ENCODE peak calls at places on chromosomes 6 and 20, in eight cellular contexts. K is OCI-LY7; Z is activated CD8-positive, alpha-beta T cell treated with anti-CD3 and anti-CD28 coated beads for 36 hours; P is choroid plexus epithelial cell; T is GM10248; M is H9; D is prostate gland; V is NB4. N is an unnamed sample.

GRCh38 chr20:462199-462991 is at the start of gene TBC1D20:
- DNase-seq in V (peak), T (peak), P (peak), M (peak), Z (peak), D (peak), K (peak), N (peak)

GRCh38 chr6:169959129-169960002 is 207.9 kb downstream of the ERMARD start:
- DNase-seq in P (no peak), V (peak), K (peak), T (no peak), M (peak), Z (peak), D (peak), N (peak)

GRCh38 chr6:97097068-97098047 is 172.8 kb downstream of the KLHL32 start:
- DNase-seq in Z (no peak), V (no peak), T (no peak), P (no peak), M (no peak), K (no peak), D (no peak), N (no peak)

GRCh38 chr6:77178821-77179220 is 284.5 kb downstream of the HTR1B start:
- DNase-seq in Z (no peak), V (no peak), D (no peak), K (no peak), P (peak), M (no peak), T (no peak), N (no peak)

GRCh38 chr6:160955508-160956295 is 35.9 kb upstream of the MAP3K4 start:
- DNase-seq in M (no peak), Z (no peak), K (no peak), V (no peak), D (no peak), P (no peak), T (no peak), N (no peak)

GRCh38 chr20:11375368-11375767 is 542.3 kb upstream of the BTBD3 start:
- DNase-seq in V (no peak), P (no peak), D (no peak), M (no peak), Z (no peak), T (no peak), K (no peak), N (no peak)

GRCh38 chr6:5308066-5308465 is 46.8 kb downstream of the FARS2 start:
- DNase-seq in P (no peak), Z (no peak), D (no peak), V (no peak), M (no peak), K (no peak), T (no peak), N (no peak)

GRCh38 chr6:101883398-101883975 is 490.0 kb downstream of the GRIK2 start:
- DNase-seq in Z (no peak), T (no peak), D (no peak), V (no peak), K (no peak), P (peak), M (no peak), N (no peak)

GRCh38 chr6:123841067-123841896 is 37.6 kb downstream of the NKAIN2 start:
- DNase-seq in M (no peak), P (no peak), D (no peak), V (no peak), K (no peak), Z (no peak), T (no peak), N (no peak)

GRCh38 chr20:51014797-51015722 is 7.8 kb downstream of the KCNG1 start:
- DNase-seq in M (peak), P (peak), V (peak), D (peak), Z (peak), T (peak), K (peak), N (peak)

DNA sequence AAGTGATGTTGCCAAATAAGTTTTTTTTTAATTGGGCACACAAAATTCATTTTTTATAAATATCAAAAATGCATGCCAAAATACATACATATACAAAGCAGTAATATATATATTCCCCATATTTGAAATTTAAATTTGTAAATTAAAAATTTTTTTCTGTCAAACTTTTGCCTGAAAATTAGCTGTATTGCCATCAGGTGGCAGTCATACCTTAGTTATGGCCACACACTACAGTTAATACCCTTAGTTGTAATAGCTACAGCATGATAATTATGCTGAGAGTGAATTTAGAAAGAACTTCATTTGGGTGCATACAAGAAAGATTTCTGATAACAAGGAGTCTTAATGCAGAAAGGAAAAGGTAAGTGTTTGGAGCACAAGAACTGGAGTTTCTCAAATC is 46.2 kb upstream of the SDHAF4 start:
- DNase-seq in D (no peak), T (peak), P (peak), M (no peak), K (peak), Z (no peak), V (peak), N (peak)
- TF ChIP-seq CTCF in D (no peak), T (peak), P (peak), M (peak), K (peak), Z (no peak), V (peak), N (no peak)

GRCh38 chr6:1933292-1933691 is 312.1 kb downstream of the GMDS start:
- DNase-seq in T (no peak), V (no peak), D (no peak), M (no peak), P (no peak), Z (no peak), K (no peak), N (no peak)
- TF ChIP-seq CTCF in T (no peak), V (no peak), D (no peak), M (peak), P (no peak), Z (no peak), K (no peak), N (no peak)

GRCh38 chr20:34706022-34706875 is 2.1 kb downstream of the TP53INP2 start:
- DNase-seq in Z (no peak), K (no peak), D (no peak), M (no peak), V (no peak), T (no peak), P (no peak), N (no peak)

GRCh38 chr20:34705008-34705382 is 851 bp downstream of the TP53INP2 start:
- DNase-seq in P (no peak), V (no peak), M (no peak), K (peak), Z (no peak), D (no peak), T (no peak), N (no peak)

GRCh38 chr20:34706912-34707784 is 3.0 kb downstream of the TP53INP2 start:
- DNase-seq in Z (no peak), D (no peak), K (no peak), P (no peak), T (no peak), M (no peak), V (no peak), N (no peak)

GRCh38 chr20:34704177-34705007 is at the start of gene TP53INP2:
- DNase-seq in K (peak), D (peak), T (peak), P (peak), Z (peak), M (peak), V (peak), N (peak)

DNA sequence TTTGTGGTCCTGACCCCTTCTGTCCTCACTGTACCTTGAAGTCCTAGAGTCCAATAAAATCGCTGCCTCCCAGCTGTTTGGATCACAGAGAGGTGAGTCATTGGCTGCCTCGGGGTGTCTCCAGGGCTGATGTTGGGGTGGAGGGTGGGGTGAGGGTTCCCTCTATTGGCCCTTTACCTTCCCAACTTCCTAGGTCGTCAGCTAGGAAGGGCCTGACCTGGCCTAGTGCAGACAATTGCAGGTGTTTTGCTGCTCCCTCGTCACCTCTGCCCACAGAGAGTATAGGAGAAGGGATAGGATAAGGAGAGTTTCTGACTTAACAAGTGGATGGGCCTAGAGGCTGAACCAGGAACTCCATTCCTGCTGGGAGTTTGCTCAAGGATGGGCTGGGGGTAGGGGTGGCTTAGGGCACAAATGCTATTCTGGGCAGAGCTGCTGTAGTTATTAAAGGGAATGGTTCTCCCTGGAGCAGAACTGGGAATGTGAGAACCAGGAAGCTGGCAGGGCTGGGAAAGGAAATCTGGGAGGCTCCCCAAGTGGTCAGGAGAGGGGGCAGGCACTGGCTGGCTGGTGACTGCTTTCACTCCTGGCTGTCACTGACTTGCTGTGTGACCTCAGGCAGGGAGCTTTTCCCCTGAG is 1.4 kb downstream of the TP53INP2 start:
- DNase-seq in K (no peak), P (peak), V (peak), T (no peak), M (peak), Z (peak), D (peak), N (peak)
- TF ChIP-seq CTCF in K (peak), P (peak), V (no peak), T (no peak), M (peak), Z (no peak), D (no peak), N (no peak)

DNA sequence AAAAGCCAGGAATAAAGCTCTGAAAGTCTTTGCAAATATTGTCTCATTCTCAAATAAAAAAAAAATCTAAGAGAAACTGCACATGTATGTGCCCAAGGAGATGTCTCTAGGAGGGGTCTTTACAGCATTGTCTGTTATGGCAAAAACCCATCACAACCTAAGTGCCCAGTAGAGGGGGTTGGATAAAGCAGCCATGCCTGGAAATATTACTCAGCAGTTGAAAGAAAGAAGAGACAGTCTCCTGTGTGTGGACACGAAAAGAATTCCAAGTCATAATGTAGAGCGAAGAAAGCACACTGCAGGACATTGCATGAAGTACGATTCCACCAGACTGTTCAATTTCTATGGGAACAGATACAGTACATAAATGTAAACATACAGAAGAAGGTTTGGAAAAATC is 7.3 kb upstream of the TGM2 start:
- DNase-seq in K (no peak), V (peak), D (no peak), P (peak), Z (no peak), T (no peak), M (no peak), N (no peak)
- TF ChIP-seq CTCF in K (peak), V (peak), D (no peak), P (peak), Z (no peak), T (no peak), M (no peak), N (no peak)

GRCh38 chr6:122482750-122483080 is 11.1 kb upstream of the SERINC1 start:
- DNase-seq in D (no peak), P (no peak), T (no peak), Z (no peak), V (no peak), K (no peak), M (peak), N (no peak)

GRCh38 chr6:122484760-122485159 is 13.2 kb upstream of the SERINC1 start:
- DNase-seq in D (no peak), P (no peak), K (peak), M (no peak), Z (no peak), T (peak), V (peak), N (peak)
- TF ChIP-seq CTCF in D (no peak), P (no peak), K (peak), M (no peak), Z (no peak), T (peak), V (no peak), N (no peak)

GRCh38 chr20:63943808-63944077 is 12.5 kb downstream of the UCKL1 start:
- DNase-seq in Z (no peak), P (no peak), V (no peak), M (no peak), D (no peak), T (no peak), K (no peak), N (no peak)
- TF ChIP-seq CTCF in Z (no peak), P (no peak), V (no peak), M (no peak), D (no peak), T (no peak), K (no peak), N (no peak)

GRCh38 chr6:139231206-139231605 is 60.6 kb downstream of the TXLNB start:
- DNase-seq in Z (no peak), M (no peak), P (no peak), V (no peak), D (no peak), T (no peak), K (no peak), N (no peak)

GRCh38 chr6:139236105-139236504 is 55.7 kb downstream of the TXLNB start:
- DNase-seq in M (no peak), Z (no peak), K (peak), D (no peak), V (no peak), P (no peak), T (no peak), N (no peak)

GRCh38 chr6:139235666-139236065 is 56.1 kb downstream of the TXLNB start:
- DNase-seq in K (no peak), D (no peak), V (no peak), Z (no peak), P (no peak), T (no peak), M (no peak), N (no peak)

GRCh38 chr6:139230421-139230840 is 61.4 kb downstream of the TXLNB start:
- DNase-seq in Z (no peak), P (peak), T (no peak), K (peak), V (peak), M (no peak), D (peak), N (no peak)
- TF ChIP-seq CTCF in Z (no peak), P (peak), T (peak), K (peak), V (no peak), M (peak), D (no peak), N (no peak)

GRCh38 chr6:12293234-12293930 is 3.2 kb downstream of the EDN1 start:
- DNase-seq in D (no peak), Z (no peak), M (no peak), P (no peak), K (no peak), V (no peak), T (no peak), N (no peak)

GRCh38 chr6:12289655-12290489 is at the start of gene EDN1:
- DNase-seq in D (peak), M (peak), K (peak), P (peak), V (peak), T (peak), Z (peak), N (peak)

GRCh38 chr6:12291083-12291784 is 1.1 kb downstream of the EDN1 start:
- DNase-seq in V (no peak), P (no peak), Z (no peak), K (no peak), M (no peak), D (no peak), T (peak), N (peak)

GRCh38 chr6:12290490-12290820 is 294 bp downstream of the EDN1 start:
- DNase-seq in Z (no peak), P (no peak), M (no peak), D (no peak), T (no peak), V (no peak), K (no peak), N (no peak)

GRCh38 chr6:12291785-12292604 is 1.8 kb downstream of the EDN1 start:
- DNase-seq in D (no peak), V (peak), P (peak), T (peak), M (peak), K (no peak), Z (no peak), N (peak)
- TF ChIP-seq CTCF in D (no peak), V (no peak), P (peak), T (peak), M (peak), K (no peak), Z (no peak), N (peak)

GRCh38 chr6:52712136-52712535 is 41.2 kb downstream of the TMEM14A start:
- DNase-seq in V (no peak), K (no peak), T (no peak), P (peak), M (no peak), Z (no peak), D (no peak), N (no peak)
- TF ChIP-seq CTCF in V (no peak), K (no peak), T (no peak), P (no peak), M (no peak), Z (no peak), D (no peak), N (no peak)

N was measured in GM20000.